ENCODE peak calls at places on chromosomes 7 and 10, in ten cellular contexts. U is CD4-positive, alpha-beta memory T cell; P is GM23338; G is fibroblast of lung; F is CD8-positive, alpha-beta memory T cell; A is SK-N-MC; L is ovary; I is kidney epithelial cell; Z is heart left ventricle; H is GM23248. B is an unnamed sample.

GRCh38 chr7:137878333-137878961 is 31.7 kb upstream of the DGKI start:
- DNase-seq in F (no peak), Z (peak; percentile 68), P (peak; percentile 23), I (no peak), U (no peak), H (peak; percentile 33), G (peak; percentile 39), L (no peak), A (no peak), B (no peak)

GRCh38 chr10:91907033-91907594 is 2.2 kb downstream of the FGFBP3 start:
- DNase-seq in U (no peak), G (no peak), I (no peak), L (no peak), H (peak; percentile 65), Z (no peak), P (no peak), F (no peak), A (no peak), B (no peak)

GRCh38 chr10:16809074-16809718 is 8.0 kb downstream of the RSU1 start:
- DNase-seq in G (peak; percentile 42), H (peak; percentile 61), L (no peak), I (no peak), F (no peak), U (peak; percentile 38), Z (peak; percentile 37), A (no peak), P (peak; percentile 77), B (peak; percentile 33)

GRCh38 chr10:88473989-88474883 is 108.9 kb downstream of the RNLS start:
- DNase-seq in H (no peak), I (no peak), G (no peak), F (no peak), L (no peak), U (no peak), Z (no peak), P (peak; percentile 3), A (no peak), B (no peak)

GRCh38 chr10:101018600-101019439 is 12.1 kb downstream of the PDZD7 start:
- DNase-seq in I (no peak), U (peak; percentile 63), G (peak; percentile 75), H (peak; percentile 93), Z (peak; percentile 76), A (no peak), L (peak; percentile 77), P (peak; percentile 92), F (peak; percentile 56), B (peak; percentile 56)

GRCh38 chr10:30862486-30862885 is 169.2 kb downstream of the ZNF438 start:
- DNase-seq in Z (no peak), U (no peak), A (no peak), G (peak; percentile 92), F (no peak), P (no peak), I (no peak), L (no peak), H (peak; percentile 77), B (no peak)

GRCh38 chr7:44449531-44449930 is 40.9 kb downstream of the NUDCD3 start:
- DNase-seq in L (no peak), P (no peak), H (peak; percentile 72), A (no peak), U (no peak), F (no peak), I (no peak), Z (no peak), G (peak; percentile 61), B (no peak)

GRCh38 chr10:105253843-105254242 is 612.8 kb downstream of the SORCS3 start:
- DNase-seq in P (no peak), I (no peak), H (no peak), Z (no peak), L (no peak), F (no peak), U (no peak), G (no peak), A (no peak), B (no peak)

GRCh38 chr7:82263880-82264751 is 179.5 kb downstream of the CACNA2D1 start:
- DNase-seq in U (no peak), I (no peak), Z (no peak), P (no peak), F (no peak), H (no peak), L (no peak), A (no peak), G (no peak), B (no peak)

GRCh38 chr7:5690931-5691461 is 90.5 kb downstream of the RNF216 start:
- DNase-seq in Z (peak; percentile 62), G (peak; percentile 55), A (no peak), U (no peak), P (no peak), L (no peak), I (no peak), F (no peak), H (peak; percentile 51), B (no peak)

GRCh38 chr7:45021604-45022296 is 21.7 kb downstream of the CCM2 start:
- DNase-seq in I (peak; percentile 50), A (no peak), H (peak; percentile 64), P (no peak), Z (no peak), G (peak; percentile 25), U (no peak), L (no peak), F (no peak), B (peak; percentile 64)

GRCh38 chr7:16945372-16945771 is 63.6 kb upstream of the AGR3 start:
- DNase-seq in Z (no peak), F (no peak), P (no peak), L (no peak), A (no peak), H (no peak), G (no peak), U (no peak), I (no peak), B (no peak)

GRCh38 chr10:68727146-68727545 is 6.1 kb downstream of the CCAR1 start:
- DNase-seq in Z (no peak), A (no peak), H (no peak), F (no peak), I (no peak), G (no peak), U (no peak), P (no peak), L (no peak), B (no peak)
- H3K36me3 ChIP-seq in Z (peaks cover 22% of the 10 kb centered on the region), A (peaks cover 51% of the 10 kb centered on the region), H (peaks cover 43% of the 10 kb centered on the region), F (peaks cover 16% of the 10 kb centered on the region), I (peaks cover 2% of the 10 kb centered on the region), G (peaks cover 17% of the 10 kb centered on the region), U (peaks cover 33% of the 10 kb centered on the region), P (peaks cover 78% of the 10 kb centered on the region), L (no peaks in the 10 kb centered on the region), B (peaks cover 89% of the 10 kb centered on the region)

GRCh38 chr7:843230-843629 is 11.0 kb downstream of the SUN1 start:
- DNase-seq in I (no peak), H (no peak), L (no peak), Z (no peak), F (no peak), A (no peak), P (no peak), G (no peak), U (no peak), B (no peak)
- H3K36me3 ChIP-seq in I (no peaks in the 10 kb centered on the region), H (peaks cover 18% of the 10 kb centered on the region), L (no peaks in the 10 kb centered on the region), Z (peaks cover 23% of the 10 kb centered on the region), F (peaks cover 40% of the 10 kb centered on the region), A (peaks cover 38% of the 10 kb centered on the region), P (peaks cover 23% of the 10 kb centered on the region), G (peaks cover 24% of the 10 kb centered on the region), U (peaks cover 41% of the 10 kb centered on the region), B (peaks cover 68% of the 10 kb centered on the region)

GRCh38 chr10:122239578-122240257 is 31.4 kb upstream of the BTBD16 start:
- DNase-seq in L (no peak), H (peak; percentile 89), Z (no peak), P (peak; percentile 16), U (no peak), I (no peak), G (peak; percentile 74), A (no peak), F (no peak), B (no peak)
- H3K36me3 ChIP-seq in L (no peaks in the 10 kb centered on the region), H (peaks cover 2% of the 10 kb centered on the region), Z (peaks cover 10% of the 10 kb centered on the region), P (peaks cover 33% of the 10 kb centered on the region), U (no peaks in the 10 kb centered on the region), I (no peaks in the 10 kb centered on the region), G (peaks cover 2% of the 10 kb centered on the region), A (no peaks in the 10 kb centered on the region), F (no peaks in the 10 kb centered on the region), B (no peaks in the 10 kb centered on the region)

GRCh38 chr7:143388491-143389101 is 7.5 kb downstream of the ZYX start:
- DNase-seq in I (no peak), P (peak; percentile 50), Z (no peak), F (no peak), H (peak; percentile 19), G (no peak), L (no peak), A (no peak), U (no peak), B (no peak)
- H3K36me3 ChIP-seq in I (peaks cover 4% of the 10 kb centered on the region), P (peaks cover 19% of the 10 kb centered on the region), Z (no peaks in the 10 kb centered on the region), F (peaks cover 40% of the 10 kb centered on the region), H (peaks cover 30% of the 10 kb centered on the region), G (peaks cover 59% of the 10 kb centered on the region), L (no peaks in the 10 kb centered on the region), A (peaks cover 8% of the 10 kb centered on the region), U (peaks cover 67% of the 10 kb centered on the region), B (no peaks in the 10 kb centered on the region)

DNA sequence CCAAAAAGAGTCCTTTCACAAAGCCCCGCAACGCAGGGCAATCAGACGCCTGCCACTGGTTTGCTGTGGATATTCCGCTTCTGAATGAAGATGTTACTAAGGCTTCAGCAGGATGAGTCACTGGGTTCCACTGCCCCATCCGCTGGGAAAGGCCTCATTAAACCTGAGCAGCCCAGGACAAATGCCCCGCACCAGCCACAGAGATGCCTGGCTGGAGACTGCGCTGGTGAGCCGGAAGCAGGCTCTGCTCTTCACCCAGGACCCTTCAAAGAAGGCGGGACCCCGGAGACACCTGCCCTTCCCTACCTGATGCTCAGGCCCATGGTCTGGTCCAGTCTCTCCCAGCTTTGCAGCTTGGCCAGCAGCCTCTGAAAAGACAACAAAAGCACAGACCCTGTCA is 19.8 kb downstream of the MAD1L1 start:
- DNase-seq in Z (no peak), G (no peak), A (no peak), U (no peak), F (no peak), I (no peak), P (no peak), H (peak; percentile 23), L (no peak), B (no peak)
- H3K36me3 ChIP-seq in Z (peaks cover 3% of the 10 kb centered on the region), G (peaks cover 11% of the 10 kb centered on the region), A (peaks cover 58% of the 10 kb centered on the region), U (peaks cover 34% of the 10 kb centered on the region), F (peaks cover 3% of the 10 kb centered on the region), I (peaks cover 7% of the 10 kb centered on the region), P (peaks cover 18% of the 10 kb centered on the region), H (no peaks in the 10 kb centered on the region), L (no peaks in the 10 kb centered on the region), B (peaks cover 93% of the 10 kb centered on the region)

GRCh38 chr10:69394020-69394419 is 22.7 kb downstream of the TACR2 start:
- DNase-seq in A (no peak), H (peak; percentile 30), U (no peak), F (no peak), G (no peak), L (no peak), I (no peak), P (no peak), Z (no peak), B (no peak)
- H3K36me3 ChIP-seq in A (no peaks in the 10 kb centered on the region), H (peaks cover 27% of the 10 kb centered on the region), U (peaks cover 55% of the 10 kb centered on the region), F (peaks cover 43% of the 10 kb centered on the region), G (peaks cover 13% of the 10 kb centered on the region), L (no peaks in the 10 kb centered on the region), I (no peaks in the 10 kb centered on the region), P (peaks cover 55% of the 10 kb centered on the region), Z (peaks cover under 1% of the 10 kb centered on the region), B (peaks cover 64% of the 10 kb centered on the region)

B was measured in DND-41.